ENCODE peak calls at places on chromosome X, in five cellular contexts. One of them, this sample, is unnamed.

GRCh38 chrX:16175329-16175728 is 8.0 kb downstream of the MAGEB17 start:
- DNase-seq in gastrocnemius medialis: no peak
- DNase-seq in NCI-H1436: no peak
- DNase-seq in kidney tubule cell: no peak
- DNase-seq in ELF-1: no peak
- DNase-seq in this sample: no peak

GRCh38 chrX:15497865-15498264 is 2.7 kb upstream of the BMX start:
- DNase-seq in NCI-H1436: peak
- DNase-seq in gastrocnemius medialis: peak
- DNase-seq in kidney tubule cell: peak
- DNase-seq in ELF-1: peak
- DNase-seq in this sample: peak

GRCh38 chrX:144637731-144638130 is 609.6 kb upstream of the SPANXN1 start:
- DNase-seq in ELF-1: no peak
- DNase-seq in kidney tubule cell: peak
- DNase-seq in gastrocnemius medialis: no peak
- DNase-seq in NCI-H1436: no peak
- DNase-seq in this sample: no peak

GRCh38 chrX:103726477-103726876 is 15.8 kb downstream of the TMEM31 start:
- DNase-seq in ELF-1: no peak
- DNase-seq in gastrocnemius medialis: no peak
- DNase-seq in NCI-H1436: no peak
- DNase-seq in kidney tubule cell: no peak
- DNase-seq in this sample: no peak

GRCh38 chrX:68941385-68941952 is 112.6 kb downstream of the EFNB1 start:
- DNase-seq in ELF-1: no peak
- DNase-seq in kidney tubule cell: no peak
- DNase-seq in gastrocnemius medialis: no peak
- DNase-seq in NCI-H1436: no peak
- DNase-seq in this sample: no peak

GRCh38 chrX:99469439-99469838 is 940.6 kb downstream of the PCDH19 start:
- DNase-seq in ELF-1: no peak
- DNase-seq in gastrocnemius medialis: no peak
- DNase-seq in NCI-H1436: no peak
- DNase-seq in kidney tubule cell: no peak
- DNase-seq in this sample: no peak

GRCh38 chrX:153969125-153969903 is 2.3 kb downstream of the HCFC1 start:
- DNase-seq in kidney tubule cell: no peak
- DNase-seq in ELF-1: peak
- DNase-seq in gastrocnemius medialis: no peak
- DNase-seq in NCI-H1436: no peak
- DNase-seq in this sample: no peak

GRCh38 chrX:8868070-8868795 is 67.0 kb upstream of the FAM9A start:
- DNase-seq in kidney tubule cell: peak
- DNase-seq in ELF-1: no peak
- DNase-seq in NCI-H1436: no peak
- DNase-seq in gastrocnemius medialis: no peak
- DNase-seq in this sample: no peak

GRCh38 chrX:138756234-138756633 is 44.7 kb upstream of the FGF13 start:
- DNase-seq in ELF-1: peak
- DNase-seq in NCI-H1436: no peak
- DNase-seq in gastrocnemius medialis: peak
- DNase-seq in kidney tubule cell: peak
- DNase-seq in this sample: no peak

GRCh38 chrX:151703487-151703886 is 8.2 kb downstream of the PRRG3 start:
- DNase-seq in gastrocnemius medialis: peak
- DNase-seq in kidney tubule cell: no peak
- DNase-seq in NCI-H1436: no peak
- DNase-seq in ELF-1: no peak
- DNase-seq in this sample: no peak

This sample was measured in KG1.